ENCODE peak calls at places on chromosomes 11 and 22, in seven cellular contexts. O is cardiac septum; L is SW480; Z is left ventricle myocardium superior; U is activated CD8-positive, alpha-beta memory T cell treated with anti-CD3 and anti-CD28 coated beads, Interleukin-2, amount 50 U/mL, for 4 hours; W is cerebellar nuclear complex; A is thoracic aorta. Y is an unnamed sample.

GRCh38 chr22:19448739-19449421 is 1.4 kb upstream of the C22orf39 start:
- DNase-seq in O (no peak), L (no peak), Z (no peak), U (no peak), W (no peak), A (no peak), Y (no peak)

GRCh38 chr11:110000858-110001257 is 92.3 kb upstream of the ZC3H12C start:
- DNase-seq in O (no peak), L (no peak), Z (no peak), U (no peak), W (no peak), A (no peak), Y (no peak)

GRCh38 chr22:37891926-37892325 is 14.2 kb upstream of the MICALL1 start:
- DNase-seq in O (no peak), L (no peak), Z (no peak), U (no peak), W (no peak), A (no peak), Y (no peak)

GRCh38 chr22:49433717-49434611 is 393.7 kb downstream of the BRD1 start:
- DNase-seq in O (no peak), L (peak; percentile 43), Z (no peak), U (no peak), W (no peak), A (no peak), Y (no peak)

GRCh38 chr22:18111759-18112330 is 1.2 kb downstream of the TUBA8 start:
- DNase-seq in O (no peak), L (no peak), Z (peak; percentile 89), U (no peak), W (no peak), A (no peak), Y (no peak)

GRCh38 chr22:38925571-38926041 is 31.8 kb upstream of the APOBEC3A start:
- DNase-seq in O (no peak), L (no peak), Z (no peak), U (no peak), W (no peak), A (no peak), Y (no peak)

GRCh38 chr11:76174330-76174729 is 32.0 kb downstream of the WNT11 start:
- DNase-seq in O (no peak), L (no peak), Z (no peak), U (no peak), W (no peak), A (no peak), Y (no peak)

GRCh38 chr22:24244144-24244787 is 616 bp downstream of the GGT5 start:
- DNase-seq in O (no peak), L (no peak), Z (peak; percentile 68), U (no peak), W (no peak), A (no peak), Y (no peak)

GRCh38 chr11:31968774-31969433 is 122.0 kb upstream of the RCN1 start:
- DNase-seq in O (no peak), L (no peak), Z (peak; percentile 33), U (no peak), W (peak; percentile 39), A (no peak), Y (no peak)

GRCh38 chr11:66891849-66892660 is 35.2 kb downstream of the LRFN4 start:
- DNase-seq in O (no peak), L (peak; percentile 94), Z (no peak), U (no peak), W (no peak), A (peak; percentile 31), Y (no peak)

GRCh38 chr22:50247748-50248147 is 2.9 kb upstream of the TUBGCP6 start:
- DNase-seq in O (no peak), L (no peak), Z (no peak), U (no peak), W (no peak), A (no peak), Y (no peak)

GRCh38 chr11:43518407-43519165 is 159.9 kb downstream of the TTC17 start:
- DNase-seq in O (no peak), L (no peak), Z (no peak), U (no peak), W (no peak), A (no peak), Y (no peak)

GRCh38 chr11:73320786-73321325 is 12.8 kb downstream of the ARHGEF17 start:
- DNase-seq in O (no peak), L (no peak), Z (no peak), U (no peak), W (no peak), A (no peak), Y (no peak)

GRCh38 chr11:42407379-42407778 is 904.4 kb upstream of the API5 start:
- DNase-seq in O (no peak), L (peak; percentile 9), Z (no peak), U (no peak), W (no peak), A (no peak), Y (peak; percentile 33)

GRCh38 chr11:23310276-23310675 is 450.0 kb upstream of the CCDC179 start:
- DNase-seq in O (no peak), L (no peak), Z (no peak), U (no peak), W (no peak), A (no peak), Y (no peak)

GRCh38 chr11:128356992-128357391 is 230.4 kb downstream of the ETS1 start:
- DNase-seq in O (no peak), L (no peak), Z (no peak), U (no peak), W (no peak), A (no peak), Y (no peak)

GRCh38 chr11:64929625-64930024 is 5.1 kb downstream of the PPP2R5B start:
- DNase-seq in O (no peak), L (no peak), Z (no peak), U (no peak), W (no peak), A (no peak), Y (no peak)

GRCh38 chr11:126459691-126460404 is 104.4 kb downstream of the ST3GAL4 start:
- DNase-seq in O (no peak), L (no peak), Z (no peak), U (no peak), W (no peak), A (no peak), Y (peak; percentile 58)

GRCh38 chr11:20754957-20755356 is 85.6 kb downstream of the NELL1 start:
- DNase-seq in O (no peak), L (peak; percentile 38), Z (no peak), U (no peak), W (no peak), A (no peak), Y (no peak)

GRCh38 chr22:23533328-23533762 is 46.7 kb downstream of the IGLL1 start:
- DNase-seq in O (no peak), L (no peak), Z (no peak), U (peak; percentile 21), W (no peak), A (no peak), Y (no peak)

GRCh38 chr11:12694182-12694531 is 19.9 kb downstream of the TEAD1 start:
- DNase-seq in O (no peak), L (peak; percentile 71), Z (no peak), U (no peak), W (no peak), A (no peak), Y (peak; percentile 69)

GRCh38 chr11:34333787-34334186 is 24.0 kb downstream of the ABTB2 start:
- DNase-seq in O (no peak), L (no peak), Z (no peak), U (no peak), W (no peak), A (no peak), Y (no peak)

GRCh38 chr11:61917357-61918109 is at the start of gene RAB3IL1:
- DNase-seq in O (peak; percentile 86), L (peak; percentile 23), Z (peak; percentile 89), U (no peak), W (no peak), A (no peak), Y (peak; percentile 73)

GRCh38 chr11:135033545-135033944 is 621.5 kb upstream of the B3GAT1 start:
- DNase-seq in O (no peak), L (peak; percentile 35), Z (no peak), U (no peak), W (no peak), A (no peak), Y (peak; percentile 68)

GRCh38 chr22:36846271-36846670 is 14.5 kb upstream of the NCF4 start:
- DNase-seq in O (peak; percentile 44), L (no peak), Z (no peak), U (no peak), W (no peak), A (no peak), Y (no peak)

GRCh38 chr11:3178349-3178748 is 13.2 kb upstream of the OSBPL5 start:
- DNase-seq in O (no peak), L (peak; percentile 34), Z (no peak), U (no peak), W (no peak), A (no peak), Y (no peak)

GRCh38 chr11:92663539-92663938 is 305.9 kb upstream of the MTNR1B start:
- DNase-seq in O (no peak), L (no peak), Z (no peak), U (no peak), W (no peak), A (no peak), Y (no peak)

GRCh38 chr22:24703101-24703500 is 71.4 kb downstream of the PIWIL3 start:
- DNase-seq in O (peak; percentile 79), L (no peak), Z (peak; percentile 68), U (no peak), W (no peak), A (no peak), Y (no peak)

GRCh38 chr11:47523491-47524199 is 29.3 kb downstream of the CELF1 start:
- DNase-seq in O (no peak), L (peak; percentile 54), Z (no peak), U (peak; percentile 42), W (no peak), A (peak; percentile 41), Y (peak; percentile 38)

GRCh38 chr11:28702450-28702790 is 594.2 kb downstream of the METTL15 start:
- DNase-seq in O (no peak), L (no peak), Z (no peak), U (no peak), W (no peak), A (no peak), Y (no peak)

GRCh38 chr11:64369440-64370135 is 10.6 kb downstream of the RPS6KA4 start:
- DNase-seq in O (no peak), L (no peak), Z (no peak), U (no peak), W (no peak), A (no peak), Y (no peak)

GRCh38 chr11:46183819-46184218 is 62.6 kb upstream of the PHF21A start:
- DNase-seq in O (no peak), L (no peak), Z (no peak), U (no peak), W (no peak), A (no peak), Y (no peak)

GRCh38 chr11:33160147-33160546 is 1.1 kb downstream of the CSTF3 start:
- DNase-seq in O (no peak), L (peak; percentile 26), Z (no peak), U (no peak), W (no peak), A (no peak), Y (no peak)

GRCh38 chr22:23225724-23226496 is 45.6 kb downstream of the BCR start:
- DNase-seq in O (no peak), L (no peak), Z (peak; percentile 60), U (no peak), W (no peak), A (no peak), Y (peak; percentile 21)

GRCh38 chr11:69463181-69463891 is 18.1 kb upstream of the LINC01488 start:
- DNase-seq in O (no peak), L (no peak), Z (peak; percentile 64), U (no peak), W (no peak), A (no peak), Y (no peak)

GRCh38 chr22:28115426-28115825 is 196.4 kb upstream of the PITPNB start:
- DNase-seq in O (no peak), L (no peak), Z (no peak), U (no peak), W (no peak), A (no peak), Y (no peak)

GRCh38 chr11:33515347-33515746 is 185.3 kb downstream of the C11orf91 start:
- DNase-seq in O (peak; percentile 79), L (no peak), Z (peak; percentile 33), U (no peak), W (no peak), A (no peak), Y (no peak)

GRCh38 chr11:72225411-72225951 is 914 bp downstream of the INPPL1 start:
- DNase-seq in O (no peak), L (no peak), Z (no peak), U (peak; percentile 34), W (no peak), A (no peak), Y (no peak)